ENCODE peak calls at places on chromosomes 1 and 21, in four cellular contexts. I is brain microvascular endothelial cell, W is fibroblast of lung, G is adrenal gland. U is an unnamed sample. For H3K27me3, the result is how much of the 10 kb centered on the place peaks cover.

GRCh38 chr1:25033828-25034451 is 103.9 kb upstream of the RUNX3 start:
- DNase-seq in I (no peak), W (no peak), G (peak), U (no peak)

GRCh38 chr1:2837316-2837715 is 35.8 kb upstream of the TTC34 start:
- DNase-seq in I (no peak), W (no peak), G (no peak), U (no peak)

GRCh38 chr21:16345757-16346156 is 616.0 kb downstream of the USP25 start:
- DNase-seq in I (no peak), W (no peak), G (no peak), U (no peak)

GRCh38 chr21:41648591-41649031 is 118.2 kb downstream of the RIPK4 start:
- DNase-seq in I (peak), W (peak), G (no peak), U (no peak)

GRCh38 chr1:63772876-63773275 is 941 bp upstream of the ROR1 start:
- DNase-seq in I (no peak), W (no peak), G (no peak), U (no peak)

GRCh38 chr1:52551476-52552235 is 1.2 kb downstream of the TUT4 start:
- DNase-seq in I (peak), W (peak), G (no peak), U (no peak)

GRCh38 chr1:11129649-11130048 is 30.0 kb upstream of the EXOSC10 start:
- DNase-seq in I (no peak), W (no peak), G (no peak), U (no peak)

GRCh38 chr21:42149656-42150457 is 69.1 kb upstream of the ABCG1 start:
- DNase-seq in I (no peak), W (no peak), G (peak), U (no peak)

GRCh38 chr1:89609781-89610456 is 23.0 kb upstream of the LRRC8C start:
- DNase-seq in I (no peak), W (no peak), G (no peak), U (no peak)

GRCh38 chr21:43611598-43612369 is 47.5 kb downstream of the HSF2BP start:
- DNase-seq in I (peak), W (no peak), G (peak), U (no peak)

GRCh38 chr1:235158680-235159079 is 2.4 kb downstream of the RBM34 start:
- DNase-seq in I (no peak), W (no peak), G (no peak), U (no peak)

DNA sequence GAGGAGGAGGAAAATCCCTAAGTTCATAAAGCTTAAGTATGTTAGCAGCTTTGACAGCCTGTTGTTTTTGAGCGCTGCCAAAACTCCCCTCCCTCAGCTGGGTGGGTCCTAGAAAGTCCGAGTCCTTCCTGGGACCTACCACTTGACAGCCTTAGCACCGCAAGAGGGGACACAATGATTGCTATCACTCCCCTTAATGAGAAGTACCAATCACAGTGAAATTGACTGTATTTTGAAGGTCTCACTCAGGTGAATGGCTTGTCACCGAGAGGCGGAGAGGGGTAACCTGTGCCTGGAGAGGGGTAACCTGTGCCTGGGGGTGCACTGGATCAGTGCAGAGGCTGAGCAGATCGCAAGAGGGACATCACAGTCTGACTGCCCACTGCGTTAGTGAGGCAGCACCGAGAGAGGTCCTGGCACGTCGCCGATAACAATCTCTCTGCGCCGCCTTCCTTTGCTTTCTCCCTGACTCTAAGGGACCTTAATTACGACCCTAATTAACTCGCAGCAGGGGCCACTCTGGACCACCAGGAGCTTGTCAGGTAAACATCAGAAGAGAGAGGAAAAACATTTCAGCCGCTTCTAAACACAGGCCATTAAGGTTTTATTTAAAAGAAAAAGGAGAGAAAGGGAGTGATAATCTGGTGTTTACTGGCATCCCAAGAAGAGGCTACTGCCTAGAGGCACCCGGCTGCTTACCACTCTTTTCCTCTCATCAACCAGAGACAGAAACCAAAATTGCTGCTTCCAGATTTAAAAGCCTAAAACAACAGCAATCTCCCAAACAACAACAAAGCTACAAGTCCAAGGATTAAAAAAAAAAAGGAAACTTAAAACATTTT is 25.7 kb upstream of the KCNK1 start:
- DNase-seq in I (no peak), W (no peak), G (no peak), U (no peak)
- H3K4me3 ChIP-seq in I (no peak), W (no peak), G (no peak), U (no peak)

GRCh38 chr1:201876148-201876547 is 12.6 kb upstream of the SHISA4 start:
- DNase-seq in I (no peak), W (no peak), G (no peak), U (no peak)
- TF ChIP-seq CTCF in I (peak), W (peak), G (peak), U (peak)

GRCh38 chr1:17979815-17980214 is 127.8 kb upstream of the IGSF21 start:
- DNase-seq in I (no peak), W (no peak), G (no peak), U (no peak)

GRCh38 chr1:17978016-17978415 is 129.6 kb upstream of the IGSF21 start:
- DNase-seq in I (no peak), W (no peak), G (no peak), U (no peak)

GRCh38 chr1:17982197-17982596 is 125.4 kb upstream of the IGSF21 start:
- DNase-seq in I (no peak), W (no peak), G (no peak), U (no peak)

GRCh38 chr1:17973694-17974093 is 133.9 kb upstream of the IGSF21 start:
- DNase-seq in I (no peak), W (no peak), G (no peak), U (no peak)

DNA sequence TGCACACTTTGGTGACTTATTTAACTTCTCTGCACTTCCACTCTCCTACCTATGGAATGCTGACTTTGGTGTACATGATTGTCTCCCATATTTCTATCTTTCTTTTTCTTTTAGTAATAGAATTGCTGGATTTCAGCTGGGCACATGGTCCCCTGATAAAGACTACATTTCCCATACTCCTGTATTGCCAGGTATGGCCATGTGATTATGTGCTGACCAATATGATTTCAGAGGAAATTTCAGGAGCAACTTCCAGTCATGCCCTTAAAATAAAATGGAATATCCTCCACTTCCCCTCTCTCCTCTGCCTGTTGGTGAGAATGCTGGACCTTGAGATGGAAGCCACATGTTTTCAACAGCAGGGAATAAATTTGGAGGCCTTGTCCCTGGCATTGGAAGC is 130.8 kb upstream of the IGSF21 start:
- DNase-seq in I (no peak), W (no peak), G (no peak), U (no peak)
- H3K27me3 ChIP-seq in I (under half), W (under half), G (under half), U (under half)

GRCh38 chr1:86938450-86938849 is 24.0 kb downstream of the HS2ST1 start:
- DNase-seq in I (no peak), W (no peak), G (no peak), U (no peak)

GRCh38 chr1:86942034-86942433 is 27.6 kb downstream of the HS2ST1 start:
- DNase-seq in I (no peak), W (no peak), G (no peak), U (no peak)

GRCh38 chr1:86940599-86940998 is 26.2 kb downstream of the HS2ST1 start:
- DNase-seq in I (no peak), W (no peak), G (no peak), U (no peak)

GRCh38 chr1:86939406-86939805 is 25.0 kb downstream of the HS2ST1 start:
- DNase-seq in I (no peak), W (no peak), G (no peak), U (no peak)

DNA sequence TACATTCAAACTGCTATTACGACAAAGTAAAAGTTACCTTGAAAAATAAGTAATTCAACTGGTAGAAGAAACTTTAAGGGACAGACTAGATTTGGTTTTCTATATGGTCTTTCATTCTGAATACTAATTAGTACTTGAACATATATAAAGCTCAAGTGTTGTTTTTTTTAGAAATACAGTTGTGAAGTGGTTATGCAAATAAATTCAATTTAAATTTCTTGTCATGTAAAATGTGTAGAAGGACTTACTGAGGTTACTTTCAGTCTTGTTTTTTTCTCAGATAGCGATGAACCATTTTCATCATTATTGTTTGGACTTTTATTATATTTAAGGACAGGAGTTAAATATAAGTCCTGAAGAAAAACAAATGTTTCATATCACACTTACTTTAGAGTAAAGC is 24.4 kb downstream of the HS2ST1 start:
- DNase-seq in I (no peak), W (no peak), G (no peak), U (no peak)
- H3K4me3 ChIP-seq in I (no peak), W (no peak), G (no peak), U (no peak)

U was measured in kidney epithelial cell.